ENCODE peak calls at places on chromosomes 13 and 19, in five cellular contexts. U is NCI-H1105, P is HFFc6, Y is astrocyte, D is ascending aorta. B is an unnamed sample.

GRCh38 chr19:10380311-10381102 is at the start of gene TYK2:
- DNase-seq in U (peak), P (peak), Y (peak), D (peak), B (peak)

GRCh38 chr13:76854894-76855293 is 31.3 kb downstream of the KCTD12 start:
- DNase-seq in U (no peak), P (peak), Y (peak), D (no peak), B (no peak)

GRCh38 chr19:23415561-23416191 is 20.4 kb upstream of the ZNF91 start:
- DNase-seq in U (no peak), P (no peak), Y (no peak), D (no peak), B (no peak)

GRCh38 chr13:61252213-61252612 is 163.4 kb downstream of the PCDH20 start:
- DNase-seq in U (no peak), P (no peak), Y (no peak), D (no peak), B (no peak)

GRCh38 chr13:97982286-97982685 is 28.8 kb downstream of the IPO5 start:
- DNase-seq in U (no peak), P (no peak), Y (peak), D (no peak), B (no peak)

GRCh38 chr13:113749956-113750355 is 9.1 kb upstream of the TMEM255B start:
- DNase-seq in U (no peak), P (no peak), Y (no peak), D (no peak), B (no peak)

GRCh38 chr19:16457195-16457953 is 14.4 kb downstream of the EPS15L1 start:
- DNase-seq in U (no peak), P (no peak), Y (peak), D (peak), B (peak)

GRCh38 chr19:57351867-57352266 is 796 bp downstream of the ZNF304 start:
- DNase-seq in U (no peak), P (peak), Y (no peak), D (no peak), B (peak)

GRCh38 chr13:37491661-37492060 is 106.9 kb downstream of the POSTN start:
- DNase-seq in U (no peak), P (no peak), Y (no peak), D (no peak), B (no peak)

GRCh38 chr19:40467007-40467565 is 285 bp downstream of the SPTBN4 start:
- DNase-seq in U (no peak), P (no peak), Y (no peak), D (no peak), B (no peak)

GRCh38 chr19:57302727-57303401 is 17.4 kb upstream of the ZNF543 start:
- DNase-seq in U (no peak), P (no peak), Y (peak), D (no peak), B (no peak)

GRCh38 chr19:35166100-35167063 is 11.8 kb downstream of the FXYD5 start:
- DNase-seq in U (no peak), P (no peak), Y (no peak), D (no peak), B (no peak)

GRCh38 chr13:72694314-72694713 is 33.1 kb downstream of the MZT1 start:
- DNase-seq in U (no peak), P (no peak), Y (no peak), D (no peak), B (no peak)

GRCh38 chr19:56596676-56597075 is 1.6 kb downstream of the ZNF71 start:
- DNase-seq in U (no peak), P (no peak), Y (no peak), D (no peak), B (no peak)

GRCh38 chr19:43616306-43616705 is 3.1 kb downstream of the ZNF428 start:
- DNase-seq in U (no peak), P (no peak), Y (no peak), D (no peak), B (no peak)

GRCh38 chr13:44116562-44117315 is 237.0 kb downstream of the LACC1 start:
- DNase-seq in U (no peak), P (no peak), Y (no peak), D (no peak), B (peak)

GRCh38 chr13:97223711-97224461 is 1.8 kb downstream of the MBNL2 start:
- DNase-seq in U (no peak), P (peak), Y (peak), D (peak), B (peak)

GRCh38 chr13:59459972-59460371 is 703.8 kb downstream of the DIAPH3 start:
- DNase-seq in U (no peak), P (peak), Y (peak), D (no peak), B (peak)

GRCh38 chr13:42190529-42190928 is 81.4 kb upstream of the AKAP11 start:
- DNase-seq in U (no peak), P (no peak), Y (no peak), D (no peak), B (no peak)

GRCh38 chr13:33249066-33249465 is 36.5 kb downstream of the STARD13 start:
- DNase-seq in U (no peak), P (no peak), Y (peak), D (no peak), B (peak)

GRCh38 chr19:53896682-53897081 is 12.4 kb upstream of the CACNG7 start:
- DNase-seq in U (no peak), P (no peak), Y (no peak), D (no peak), B (no peak)

GRCh38 chr13:40666905-40667621 is 622 bp upstream of the FOXO1 start:
- DNase-seq in U (no peak), P (no peak), Y (no peak), D (peak), B (peak)

B was measured in foreskin fibroblast.